ENCODE peak calls at places on chromosome 20, in four cellular contexts. One of them, this sample, is unnamed.

GRCh38 chr20:43238833-43239232 is 49.1 kb upstream of the PTPRT start:
- DNase-seq in prostate gland: no peak
- DNase-seq in right lobe of liver: no peak
- DNase-seq in ascending aorta: no peak
- DNase-seq in this sample: no peak

GRCh38 chr20:44743080-44743701 is 2.5 kb upstream of the KCNK15 start:
- DNase-seq in prostate gland: no peak
- DNase-seq in right lobe of liver: no peak
- DNase-seq in ascending aorta: no peak
- DNase-seq in this sample: no peak

GRCh38 chr20:36435799-36436541 is 105.3 kb upstream of the MYL9 start:
- DNase-seq in prostate gland: peak
- DNase-seq in right lobe of liver: peak
- DNase-seq in ascending aorta: peak
- DNase-seq in this sample: no peak

GRCh38 chr20:58075980-58076749 is 152.3 kb downstream of the ANKRD60 start:
- DNase-seq in prostate gland: no peak
- DNase-seq in right lobe of liver: no peak
- DNase-seq in ascending aorta: no peak
- DNase-seq in this sample: no peak

GRCh38 chr20:1637755-1638154 is 17.9 kb upstream of the SIRPB1 start:
- DNase-seq in prostate gland: no peak
- DNase-seq in right lobe of liver: no peak
- DNase-seq in ascending aorta: no peak
- DNase-seq in this sample: no peak

GRCh38 chr20:61014486-61014885 is 237.6 kb upstream of the CDH4 start:
- DNase-seq in prostate gland: no peak
- DNase-seq in right lobe of liver: no peak
- DNase-seq in ascending aorta: no peak
- DNase-seq in this sample: no peak

GRCh38 chr20:7094438-7094997 is 327.0 kb downstream of the BMP2 start:
- DNase-seq in prostate gland: no peak
- DNase-seq in right lobe of liver: no peak
- DNase-seq in ascending aorta: no peak
- DNase-seq in this sample: no peak

GRCh38 chr20:58268936-58269619 is 40.4 kb upstream of the RAB22A start:
- DNase-seq in prostate gland: no peak
- DNase-seq in right lobe of liver: no peak
- DNase-seq in ascending aorta: no peak
- DNase-seq in this sample: no peak

GRCh38 chr20:41905186-41905585 is 287.0 kb upstream of the CHD6 start:
- DNase-seq in prostate gland: no peak
- DNase-seq in right lobe of liver: no peak
- DNase-seq in ascending aorta: no peak
- DNase-seq in this sample: no peak

GRCh38 chr20:63363981-63364536 is 2.9 kb upstream of the CHRNA4 start:
- DNase-seq in prostate gland: no peak
- DNase-seq in right lobe of liver: peak
- DNase-seq in ascending aorta: no peak
- DNase-seq in this sample: no peak

GRCh38 chr20:64223526-64224067 is 32.0 kb upstream of the PCMTD2 start:
- DNase-seq in prostate gland: no peak
- DNase-seq in right lobe of liver: no peak
- DNase-seq in ascending aorta: no peak
- DNase-seq in this sample: no peak

GRCh38 chr20:36017034-36017951 is 48.9 kb downstream of the CNBD2 start:
- DNase-seq in prostate gland: peak
- DNase-seq in right lobe of liver: no peak
- DNase-seq in ascending aorta: no peak
- DNase-seq in this sample: no peak

GRCh38 chr20:48217191-48217590 is 431.9 kb upstream of the SULF2 start:
- DNase-seq in prostate gland: no peak
- DNase-seq in right lobe of liver: no peak
- DNase-seq in ascending aorta: no peak
- DNase-seq in this sample: no peak

GRCh38 chr20:51398552-51398951 is 144.0 kb downstream of the NFATC2 start:
- DNase-seq in prostate gland: no peak
- DNase-seq in right lobe of liver: no peak
- DNase-seq in ascending aorta: no peak
- DNase-seq in this sample: no peak

GRCh38 chr20:1165941-1166340 is 18.8 kb downstream of the TMEM74B start:
- DNase-seq in prostate gland: no peak
- DNase-seq in right lobe of liver: no peak
- DNase-seq in ascending aorta: no peak
- DNase-seq in this sample: no peak

GRCh38 chr20:64119301-64119680 is 11.9 kb upstream of the NPBWR2 start:
- DNase-seq in prostate gland: no peak
- DNase-seq in right lobe of liver: no peak
- DNase-seq in ascending aorta: no peak
- DNase-seq in this sample: no peak

GRCh38 chr20:32203556-32204484 is 3.7 kb downstream of the PLAGL2 start:
- DNase-seq in prostate gland: peak
- DNase-seq in right lobe of liver: no peak
- DNase-seq in ascending aorta: no peak
- DNase-seq in this sample: no peak

GRCh38 chr20:40805592-40805991 is 116.6 kb upstream of the MAFB start:
- DNase-seq in prostate gland: no peak
- DNase-seq in right lobe of liver: no peak
- DNase-seq in ascending aorta: no peak
- DNase-seq in this sample: no peak

GRCh38 chr20:63350597-63351379 is 10.4 kb downstream of the CHRNA4 start:
- DNase-seq in prostate gland: no peak
- DNase-seq in right lobe of liver: peak
- DNase-seq in ascending aorta: no peak
- DNase-seq in this sample: no peak

GRCh38 chr20:15703171-15703911 is 869.9 kb downstream of the KIF16B start:
- DNase-seq in prostate gland: no peak
- DNase-seq in right lobe of liver: no peak
- DNase-seq in ascending aorta: no peak
- DNase-seq in this sample: no peak

GRCh38 chr20:25738198-25738597 is 41.5 kb upstream of the ZNF337 start:
- DNase-seq in prostate gland: no peak
- DNase-seq in right lobe of liver: no peak
- DNase-seq in ascending aorta: no peak
- DNase-seq in this sample: no peak

GRCh38 chr20:10524034-10524476 is 89.0 kb downstream of the SLX4IP start:
- DNase-seq in prostate gland: no peak
- DNase-seq in right lobe of liver: no peak
- DNase-seq in ascending aorta: no peak
- DNase-seq in this sample: no peak

GRCh38 chr20:14644698-14645097 is 307.3 kb upstream of the FLRT3 start:
- DNase-seq in prostate gland: no peak
- DNase-seq in right lobe of liver: no peak
- DNase-seq in ascending aorta: no peak
- DNase-seq in this sample: no peak

GRCh38 chr20:53939554-53940355 is 130.6 kb downstream of the BCAS1 start:
- DNase-seq in prostate gland: peak
- DNase-seq in right lobe of liver: peak
- DNase-seq in ascending aorta: peak
- DNase-seq in this sample: no peak

GRCh38 chr20:56542489-56543020 is 9.5 kb downstream of the FAM209B start:
- DNase-seq in prostate gland: no peak
- DNase-seq in right lobe of liver: no peak
- DNase-seq in ascending aorta: no peak
- DNase-seq in this sample: no peak

GRCh38 chr20:48150568-48150967 is 365.3 kb upstream of the SULF2 start:
- DNase-seq in prostate gland: no peak
- DNase-seq in right lobe of liver: no peak
- DNase-seq in ascending aorta: no peak
- DNase-seq in this sample: no peak

GRCh38 chr20:60695223-60695622 is 556.8 kb upstream of the CDH4 start:
- DNase-seq in prostate gland: no peak
- DNase-seq in right lobe of liver: no peak
- DNase-seq in ascending aorta: no peak
- DNase-seq in this sample: no peak

GRCh38 chr20:31987744-31988143 is 19.8 kb downstream of the XKR7 start:
- DNase-seq in prostate gland: no peak
- DNase-seq in right lobe of liver: no peak
- DNase-seq in ascending aorta: no peak
- DNase-seq in this sample: no peak

GRCh38 chr20:34560141-34560523 is 1.6 kb downstream of the MAP1LC3A start:
- DNase-seq in prostate gland: no peak
- DNase-seq in right lobe of liver: peak
- DNase-seq in ascending aorta: no peak
- DNase-seq in this sample: no peak

GRCh38 chr20:35297153-35297552 is 4.9 kb upstream of the FAM83C start:
- DNase-seq in prostate gland: no peak
- DNase-seq in right lobe of liver: no peak
- DNase-seq in ascending aorta: no peak
- DNase-seq in this sample: peak

GRCh38 chr20:33096921-33097320 is 17.5 kb downstream of the BPIFB4 start:
- DNase-seq in prostate gland: no peak
- DNase-seq in right lobe of liver: no peak
- DNase-seq in ascending aorta: no peak
- DNase-seq in this sample: no peak

GRCh38 chr20:14821251-14821650 is 483.8 kb upstream of the FLRT3 start:
- DNase-seq in prostate gland: no peak
- DNase-seq in right lobe of liver: no peak
- DNase-seq in ascending aorta: no peak
- DNase-seq in this sample: no peak

GRCh38 chr20:32359633-32360332 is 1.7 kb downstream of the ASXL1 start:
- DNase-seq in prostate gland: no peak
- DNase-seq in right lobe of liver: no peak
- DNase-seq in ascending aorta: no peak
- DNase-seq in this sample: no peak

GRCh38 chr20:51284161-51284560 is 258.4 kb downstream of the NFATC2 start:
- DNase-seq in prostate gland: no peak
- DNase-seq in right lobe of liver: no peak
- DNase-seq in ascending aorta: no peak
- DNase-seq in this sample: no peak

DNA sequence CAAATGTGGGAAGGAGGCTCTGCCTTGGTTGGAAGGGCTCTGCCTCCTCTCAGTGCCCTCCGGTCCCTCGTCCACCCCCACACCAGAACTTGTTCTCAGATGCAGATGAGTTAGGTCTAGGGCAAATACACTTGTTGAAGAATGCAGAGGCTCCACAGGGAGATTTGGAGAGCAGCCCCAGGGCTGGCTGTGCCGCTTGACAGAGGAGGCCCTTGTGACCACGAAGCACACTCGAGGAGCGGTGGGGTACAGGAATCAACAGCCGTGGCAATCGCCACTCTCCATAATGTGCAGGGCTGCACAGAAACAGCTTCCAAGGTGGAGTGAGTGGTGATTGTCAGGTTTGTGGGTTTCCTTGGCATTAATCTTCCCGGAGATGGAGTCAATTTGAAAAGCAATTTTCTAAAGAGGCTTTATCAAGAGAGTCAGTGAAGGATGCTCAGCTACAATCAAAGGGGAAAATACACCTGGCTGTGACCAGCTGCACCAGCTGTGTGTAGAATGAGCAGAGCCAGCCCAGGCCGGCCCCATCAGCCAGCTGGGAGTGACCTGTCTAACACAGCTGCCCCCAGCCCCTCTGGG is 59.5 kb downstream of the BFSP1 start:
- DNase-seq in prostate gland: no peak
- DNase-seq in right lobe of liver: no peak
- DNase-seq in ascending aorta: no peak
- DNase-seq in this sample: no peak
- TF ChIP-seq CTCF in prostate gland: no peak
- TF ChIP-seq CTCF in right lobe of liver: no peak
- TF ChIP-seq CTCF in ascending aorta: no peak
- TF ChIP-seq CTCF in this sample: no peak

GRCh38 chr20:46087161-46087560 is 2.6 kb downstream of the NCOA5 start:
- DNase-seq in prostate gland: no peak
- DNase-seq in right lobe of liver: no peak
- DNase-seq in ascending aorta: no peak
- DNase-seq in this sample: no peak

GRCh38 chr20:46089076-46089337 is 755 bp downstream of the NCOA5 start:
- DNase-seq in prostate gland: no peak
- DNase-seq in right lobe of liver: no peak
- DNase-seq in ascending aorta: no peak
- DNase-seq in this sample: no peak

GRCh38 chr20:46090095-46090388 is 280 bp upstream of the NCOA5 start:
- DNase-seq in prostate gland: no peak
- DNase-seq in right lobe of liver: no peak
- DNase-seq in ascending aorta: no peak
- DNase-seq in this sample: no peak

GRCh38 chr20:46088409-46089075 is 1.2 kb downstream of the NCOA5 start:
- DNase-seq in prostate gland: no peak
- DNase-seq in right lobe of liver: no peak
- DNase-seq in ascending aorta: no peak
- DNase-seq in this sample: no peak

GRCh38 chr20:46089338-46090094 is at the start of gene NCOA5:
- DNase-seq in prostate gland: peak
- DNase-seq in right lobe of liver: peak
- DNase-seq in ascending aorta: peak
- DNase-seq in this sample: peak
- TF ChIP-seq CTCF in prostate gland: peak
- TF ChIP-seq CTCF in right lobe of liver: peak
- TF ChIP-seq CTCF in ascending aorta: peak
- TF ChIP-seq CTCF in this sample: peak

GRCh38 chr20:3262566-3262965 is 23.6 kb upstream of the SLC4A11 start:
- DNase-seq in prostate gland: no peak
- DNase-seq in right lobe of liver: no peak
- DNase-seq in ascending aorta: no peak
- DNase-seq in this sample: no peak

GRCh38 chr20:3255728-3256127 is 16.7 kb upstream of the SLC4A11 start:
- DNase-seq in prostate gland: no peak
- DNase-seq in right lobe of liver: no peak
- DNase-seq in ascending aorta: no peak
- DNase-seq in this sample: no peak

DNA sequence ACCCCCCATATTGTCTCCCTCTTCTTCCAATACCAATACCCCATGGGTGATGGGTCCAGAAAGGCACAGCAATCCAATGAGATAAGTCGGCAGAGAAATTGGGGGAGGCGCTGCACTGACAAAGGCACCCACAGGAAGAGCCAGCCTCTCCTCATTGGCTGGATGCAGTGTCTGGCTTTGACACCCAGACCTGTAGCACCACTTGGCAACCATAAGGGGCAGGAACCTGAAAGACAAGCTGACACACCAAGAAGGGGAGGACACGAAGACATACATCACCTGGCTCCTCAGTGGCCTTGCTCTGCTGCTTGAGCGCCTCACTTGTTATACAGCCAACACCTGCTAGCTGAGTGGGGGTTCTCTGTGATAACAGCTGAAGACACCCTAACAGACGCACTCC is 19.4 kb upstream of the SLC4A11 start:
- DNase-seq in prostate gland: no peak
- DNase-seq in right lobe of liver: no peak
- DNase-seq in ascending aorta: no peak
- DNase-seq in this sample: no peak
- TF ChIP-seq CTCF in prostate gland: no peak
- TF ChIP-seq CTCF in right lobe of liver: no peak
- TF ChIP-seq CTCF in ascending aorta: no peak
- TF ChIP-seq CTCF in this sample: no peak

DNA sequence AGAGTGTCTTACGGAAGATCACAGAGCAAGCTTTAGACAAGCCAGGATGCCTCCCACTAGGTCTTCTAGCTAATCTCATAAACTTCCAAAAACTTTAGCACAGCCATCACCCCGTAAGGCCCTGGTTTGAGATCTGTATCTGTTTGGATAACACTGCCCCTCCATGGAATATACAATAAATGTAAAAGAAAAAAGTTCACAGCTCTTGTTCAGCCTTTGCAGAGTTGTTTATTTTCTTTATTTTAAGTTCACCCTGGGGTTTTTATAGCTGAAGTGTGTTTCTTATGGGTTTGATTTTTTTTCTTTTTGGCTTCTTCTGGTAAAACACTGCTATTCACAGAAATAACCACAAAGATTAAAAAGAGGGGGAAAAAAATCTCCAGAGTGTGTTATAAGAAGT is 125.6 kb downstream of the EYA2 start:
- DNase-seq in prostate gland: no peak
- DNase-seq in right lobe of liver: no peak
- DNase-seq in ascending aorta: no peak
- DNase-seq in this sample: no peak
- TF ChIP-seq CTCF in prostate gland: no peak
- TF ChIP-seq CTCF in right lobe of liver: no peak
- TF ChIP-seq CTCF in ascending aorta: no peak
- TF ChIP-seq CTCF in this sample: peak

This sample was measured in chondrocyte.